ENCODE peak calls at places on chromosomes 7 and 10, in ten cellular contexts. M is HFF-Myc; H is CD8-positive, alpha-beta T cell; Q is endodermal cell; Y is AG04450; K is cardiac muscle cell; T is BJ; E is right atrium auricular region; P is dorsolateral prefrontal cortex; J is A549. F is an unnamed sample.

GRCh38 chr10:101851411-101852116 is 8.0 kb upstream of the KCNIP2 start:
- DNase-seq in E (peak; percentile 50), M (no peak), Y (no peak), K (no peak), H (no peak), Q (no peak), P (no peak), J (no peak), T (no peak), F (no peak)

GRCh38 chr10:905503-905902 is 26.0 kb downstream of the LARP4B start:
- DNase-seq in E (no peak), K (no peak), Q (no peak), J (no peak), M (no peak), Y (no peak), H (no peak), P (no peak), T (no peak), F (no peak)

GRCh38 chr7:50466815-50467569 is 16.8 kb upstream of the FIGNL1 start:
- DNase-seq in P (no peak), Y (no peak), H (no peak), K (no peak), T (no peak), E (no peak), J (no peak), Q (no peak), M (no peak), F (no peak)

GRCh38 chr7:130489140-130489967 is 2.5 kb upstream of the MEST start:
- DNase-seq in J (no peak), Y (no peak), Q (no peak), E (no peak), P (no peak), K (no peak), H (no peak), M (no peak), T (no peak), F (no peak)

GRCh38 chr10:110613996-110614495 is 30.1 kb upstream of the RBM20 start:
- DNase-seq in Y (no peak), T (no peak), P (no peak), E (no peak), Q (no peak), M (no peak), H (no peak), J (no peak), K (no peak), F (no peak)

GRCh38 chr7:38940774-38941173 is 31.8 kb upstream of the VPS41 start:
- DNase-seq in Q (no peak), M (no peak), K (no peak), H (no peak), Y (no peak), P (no peak), T (no peak), E (no peak), J (no peak), F (no peak)

GRCh38 chr7:102859799-102860125 is 53.0 kb upstream of the LRRC17 start:
- DNase-seq in M (no peak), K (no peak), H (no peak), E (no peak), Q (no peak), Y (no peak), T (no peak), P (no peak), J (no peak), F (no peak)

GRCh38 chr7:33831389-33832118 is 73.8 kb upstream of the BMPER start:
- DNase-seq in P (no peak), J (no peak), Y (no peak), K (no peak), M (no peak), Q (no peak), H (no peak), E (no peak), T (no peak), F (no peak)

GRCh38 chr7:13017325-13017853 is 330.0 kb downstream of the ARL4A start:
- DNase-seq in H (no peak), P (no peak), Q (peak; percentile 77), T (no peak), J (peak; percentile 82), Y (peak; percentile 44), M (no peak), K (peak; percentile 7), E (no peak), F (no peak)

GRCh38 chr7:130486963-130487324 is 4.9 kb upstream of the MEST start:
- DNase-seq in H (no peak), E (no peak), P (no peak), Q (no peak), J (no peak), M (no peak), K (no peak), Y (no peak), T (no peak), F (no peak)

GRCh38 chr7:20030915-20031362 is 186.2 kb downstream of the MACC1 start:
- DNase-seq in Y (peak; percentile 11), Q (no peak), K (no peak), P (no peak), M (no peak), T (peak; percentile 13), J (no peak), H (no peak), E (no peak), F (no peak)

GRCh38 chr10:121668336-121669009 is 70.2 kb upstream of the FGFR2 start:
- DNase-seq in E (no peak), P (no peak), Y (no peak), J (no peak), T (no peak), K (peak; percentile 88), Q (peak; percentile 92), H (no peak), M (no peak), F (no peak)

GRCh38 chr10:126073606-126074005 is 177.2 kb downstream of the FANK1 start:
- DNase-seq in H (no peak), M (no peak), Q (no peak), P (no peak), K (no peak), E (no peak), Y (no peak), T (no peak), J (no peak), F (no peak)

GRCh38 chr7:75536940-75537538 is 44.9 kb downstream of the SPDYE5 start:
- DNase-seq in K (no peak), J (no peak), Y (no peak), P (peak; percentile 5), Q (no peak), T (no peak), E (peak; percentile 23), M (no peak), H (no peak), F (no peak)

GRCh38 chr7:20928022-20928421 is 141.3 kb upstream of the SP8 start:
- DNase-seq in J (no peak), H (no peak), P (no peak), T (no peak), E (no peak), Q (no peak), Y (no peak), M (no peak), K (no peak), F (no peak)

GRCh38 chr10:55400075-55400474 is 599.0 kb upstream of the PCDH15 start:
- DNase-seq in Q (no peak), M (no peak), H (no peak), P (no peak), J (no peak), K (no peak), T (no peak), Y (no peak), E (no peak), F (no peak)

GRCh38 chr10:122850705-122851640 is 5.3 kb upstream of the CUZD1 start:
- DNase-seq in M (no peak), Q (no peak), J (no peak), E (no peak), Y (no peak), K (no peak), P (no peak), H (no peak), T (no peak), F (no peak)

GRCh38 chr10:13612654-13613373 is 26.0 kb downstream of the PRPF18 start:
- DNase-seq in Q (no peak), E (no peak), M (no peak), K (no peak), P (no peak), H (no peak), J (no peak), Y (no peak), T (no peak), F (no peak)
- TF ChIP-seq CTCF in Q (no peak), E (no peak), M (no peak), K (no peak), P (no peak), H (no peak), J (no peak), Y (peak; percentile 28), T (peak; percentile 11), F (no peak)

GRCh38 chr10:114087255-114087654 is 43.6 kb downstream of the ADRB1 start:
- DNase-seq in K (no peak), T (no peak), E (no peak), P (no peak), Y (no peak), Q (peak; percentile 53), H (no peak), M (no peak), J (no peak), F (no peak)
- TF ChIP-seq CTCF in K (no peak), T (no peak), E (no peak), P (no peak), Y (no peak), Q (peak; percentile 62), H (no peak), M (peak; percentile 10), J (no peak), F (no peak)

DNA sequence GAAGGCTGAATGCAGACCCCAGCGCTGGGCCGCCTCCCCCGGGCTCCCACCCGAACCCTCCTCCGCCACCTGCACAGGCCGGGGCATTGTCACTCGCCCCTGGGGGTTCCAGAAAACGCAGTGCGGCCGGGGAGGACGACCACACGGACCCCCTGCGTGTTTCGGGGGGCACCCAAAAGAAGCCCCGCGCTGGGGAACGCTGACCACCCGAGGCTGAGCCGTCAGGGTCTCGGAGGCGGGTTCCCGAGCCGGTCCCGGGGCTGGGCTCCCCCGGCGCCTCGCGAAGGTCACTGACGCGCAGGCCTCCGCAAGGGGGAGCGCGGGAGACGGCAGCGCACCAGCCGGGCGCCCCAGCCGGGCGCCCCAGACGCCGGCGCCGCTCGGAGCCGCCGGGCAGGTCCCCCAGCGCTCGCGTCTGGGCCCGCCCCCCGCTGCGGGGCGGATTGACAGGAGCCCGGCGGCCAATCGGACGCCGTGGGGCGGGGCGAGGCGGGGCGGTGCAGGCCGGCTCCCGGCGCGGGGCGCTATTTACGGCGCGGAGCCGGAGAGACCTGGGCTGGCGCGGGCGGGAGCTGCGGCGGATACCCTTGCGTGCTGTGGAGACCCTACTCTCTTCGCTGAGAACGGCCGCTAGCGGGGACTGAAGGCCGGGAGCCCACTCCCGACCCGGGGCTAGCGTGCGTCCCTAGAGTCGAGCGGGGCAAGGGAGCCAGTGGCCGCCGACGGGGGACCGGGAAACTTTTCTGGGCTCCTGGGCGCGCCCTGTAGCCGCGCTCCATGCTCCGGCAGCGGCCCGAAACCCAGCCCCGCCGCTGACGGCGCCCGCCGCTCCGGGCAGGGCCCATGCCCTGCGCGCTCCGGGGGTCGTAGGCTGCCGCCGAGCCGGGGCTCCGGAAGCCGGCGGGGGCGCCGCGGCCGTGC is at the start of gene BAMBI:
- DNase-seq in M (peak; percentile 20), H (peak; percentile 85), P (peak; percentile 85), E (peak; percentile 92), K (peak; percentile 98), J (peak; percentile 90), Y (peak; percentile 72), Q (peak; percentile 95), T (no peak), F (peak; percentile 97)
- TF ChIP-seq CTCF in M (peak; percentile 38), H (peak; percentile 40), P (peak; percentile 44), E (peak; percentile 70), K (peak; percentile 51), J (peak; percentile 87), Y (peak; percentile 60), Q (peak; percentile 72), T (peak; percentile 47), F (peak; percentile 57)

GRCh38 chr7:128398841-128399135 is 11.0 kb downstream of the IMPDH1 start:
- DNase-seq in E (no peak), K (no peak), J (no peak), H (no peak), Q (no peak), T (no peak), Y (no peak), M (no peak), P (no peak), F (no peak)
- TF ChIP-seq CTCF in E (peak; percentile 53), K (no peak), J (no peak), H (peak; percentile 23), Q (peak; percentile 11), T (no peak), Y (no peak), M (no peak), P (no peak), F (peak; percentile 61)

F was measured in mesothelial cell of epicardium.